ENCODE peak calls at places on chromosome 21, in five cellular contexts. X, N, A, W and O are unnamed samples.

GRCh38 chr21:36028127-36029069 is 31.9 kb downstream of the SETD4 start:
- DNase-seq in X (peak; percentile 73), N (peak; percentile 76), A (peak; percentile 98), W (peak; percentile 81), O (peak; percentile 51)

GRCh38 chr21:34693192-34693810 is 24.5 kb downstream of the CLIC6 start:
- DNase-seq in X (peak; percentile 62), N (peak; percentile 83), A (peak; percentile 78), W (peak; percentile 34), O (peak; percentile 61)

GRCh38 chr21:14251336-14251735 is 35.4 kb downstream of the RBM11 start:
- DNase-seq in X (no peak), N (no peak), A (no peak), W (no peak), O (no peak)

GRCh38 chr21:26964379-26964778 is 2.5 kb downstream of the ADAMTS5 start:
- DNase-seq in X (no peak), N (peak; percentile 44), A (no peak), W (no peak), O (no peak)

GRCh38 chr21:15289896-15290841 is 225.4 kb upstream of the NRIP1 start:
- DNase-seq in X (no peak), N (peak; percentile 49), A (peak; percentile 91), W (no peak), O (no peak)

GRCh38 chr21:44019568-44019958 is 7.5 kb downstream of the TRAPPC10 start:
- DNase-seq in X (no peak), N (no peak), A (no peak), W (no peak), O (no peak)

GRCh38 chr21:37101384-37101783 is 28.3 kb downstream of the TTC3 start:
- DNase-seq in X (no peak), N (peak; percentile 17), A (no peak), W (no peak), O (no peak)

GRCh38 chr21:34280389-34280795 is 83.4 kb upstream of the KCNE2 start:
- DNase-seq in X (no peak), N (peak; percentile 35), A (no peak), W (peak; percentile 16), O (no peak)

GRCh38 chr21:46661211-46661625 is 25.7 kb downstream of the PRMT2 start:
- DNase-seq in X (peak; percentile 54), N (peak; percentile 89), A (peak; percentile 70), W (peak; percentile 57), O (peak; percentile 77)

GRCh38 chr21:29656504-29657227 is 283.1 kb downstream of the GRIK1 start:
- DNase-seq in X (no peak), N (peak; percentile 78), A (no peak), W (no peak), O (peak; percentile 71)
- H3K4me1 ChIP-seq in X (no peaks in the 10 kb centered on the region), N (peaks cover 3% of the 10 kb centered on the region), A (peaks cover 4% of the 10 kb centered on the region), W (no peaks in the 10 kb centered on the region), O (peaks cover 15% of the 10 kb centered on the region)

GRCh38 chr21:38297193-38297592 is 40.4 kb downstream of the KCNJ15 start:
- DNase-seq in X (no peak), N (peak; percentile 58), A (no peak), W (no peak), O (no peak)
- H3K27ac ChIP-seq in X (peak overlapping the region; percentile 19), N (peak overlapping the region; percentile 52), A (no peak overlapping the region), W (no peak overlapping the region), O (no peak overlapping the region)

DNA sequence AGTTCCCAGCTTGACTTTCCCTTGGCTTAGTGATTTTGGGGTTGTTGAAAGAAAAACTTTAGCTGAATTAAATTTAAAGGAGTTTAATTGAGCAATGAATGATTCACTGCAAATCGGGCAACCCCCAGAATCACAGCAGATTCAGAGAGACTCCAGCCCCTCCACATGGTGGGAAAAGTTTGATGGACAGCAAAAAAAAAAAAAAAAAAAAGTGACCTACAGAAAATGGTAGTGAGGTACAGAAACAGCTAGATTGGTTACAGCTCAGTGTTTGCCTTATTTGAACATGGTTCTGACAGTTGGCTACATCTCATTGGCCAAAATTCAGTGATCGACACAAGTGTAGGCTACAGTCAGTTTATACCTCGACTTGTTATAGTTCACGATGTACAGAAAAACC is 12.6 kb upstream of the IFNAR2 start:
- DNase-seq in X (no peak), N (no peak), A (no peak), W (no peak), O (no peak)
- H3K4me1 ChIP-seq in X (peaks cover 30% of the 10 kb centered on the region), N (no peaks in the 10 kb centered on the region), A (peaks cover 39% of the 10 kb centered on the region), W (peaks cover 3% of the 10 kb centered on the region), O (no peaks in the 10 kb centered on the region)

GRCh38 chr21:45355573-45355972 is 49.4 kb upstream of the COL18A1 start:
- DNase-seq in X (no peak), N (no peak), A (no peak), W (no peak), O (no peak)

GRCh38 chr21:45357436-45358260 is 47.3 kb upstream of the COL18A1 start:
- DNase-seq in X (no peak), N (peak; percentile 62), A (no peak), W (no peak), O (no peak)

GRCh38 chr21:45356251-45356650 is 48.7 kb upstream of the COL18A1 start:
- DNase-seq in X (no peak), N (no peak), A (no peak), W (no peak), O (no peak)

GRCh38 chr21:45358261-45358670 is 46.7 kb upstream of the COL18A1 start:
- DNase-seq in X (no peak), N (no peak), A (no peak), W (no peak), O (no peak)

DNA sequence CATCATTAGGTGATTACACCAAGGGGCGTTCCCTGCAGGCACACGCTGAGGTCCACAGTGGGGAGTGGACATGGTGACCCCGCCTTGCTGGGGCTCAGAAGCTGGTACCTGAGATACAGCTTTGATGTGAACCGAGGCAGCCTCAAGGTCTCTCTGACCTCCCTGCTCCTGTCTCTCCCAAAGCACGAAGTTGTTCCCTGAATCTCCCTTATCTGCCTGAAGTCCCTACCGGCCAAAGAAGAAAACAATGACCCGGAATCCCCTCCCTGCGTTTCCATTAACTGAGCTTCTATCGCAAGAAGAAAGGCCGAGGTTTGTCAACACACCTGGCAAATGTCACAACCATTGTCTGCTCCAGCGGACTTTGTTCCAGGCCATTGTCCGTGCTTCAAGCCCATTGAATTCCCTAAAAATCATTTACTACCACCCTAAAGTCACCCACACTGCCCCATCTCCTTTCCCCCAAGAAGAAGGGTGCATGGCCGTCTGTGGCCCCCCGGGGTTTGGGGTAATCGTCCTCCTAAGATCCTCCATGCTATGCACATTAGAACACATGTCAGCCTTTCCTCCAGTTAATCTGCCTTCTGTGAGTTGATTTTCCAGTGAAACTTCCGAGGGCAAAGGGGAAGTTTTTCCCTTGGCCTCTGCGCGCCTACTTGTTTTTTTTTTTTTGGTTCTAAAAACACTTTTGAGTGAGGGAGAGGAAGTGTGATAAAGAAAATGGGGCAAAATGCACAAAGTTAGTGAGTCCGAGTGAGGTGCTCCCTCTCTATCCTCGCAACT is 48.1 kb upstream of the COL18A1 start:
- DNase-seq in X (no peak), N (no peak), A (no peak), W (no peak), O (no peak)
- H3K27ac ChIP-seq in X (no peak overlapping the region), N (no peak overlapping the region), A (no peak overlapping the region), W (peak overlapping the region; percentile 32), O (no peak overlapping the region)

DNA sequence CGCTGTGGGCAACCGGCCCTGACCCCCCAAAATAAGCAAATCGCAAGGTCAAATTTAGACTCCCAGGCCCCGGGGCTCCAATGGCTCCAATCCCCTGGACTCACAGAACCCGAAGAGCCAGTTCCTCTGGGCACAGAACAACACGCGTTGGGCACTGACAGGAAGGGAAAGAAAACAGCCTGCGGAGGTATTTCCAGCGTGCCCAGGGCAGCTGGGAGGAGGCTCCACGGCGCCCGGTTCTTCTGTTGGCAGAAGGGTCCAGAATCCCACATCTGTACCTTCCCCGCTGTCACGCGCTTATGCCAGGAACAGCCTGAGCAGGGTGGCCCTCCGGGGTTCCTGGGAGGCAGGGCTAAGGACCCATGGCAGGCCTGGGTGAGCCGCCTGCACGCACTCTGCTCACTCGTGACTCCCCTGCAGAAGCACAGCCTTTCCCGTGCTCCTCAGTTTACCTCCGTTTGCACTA is 85.5 kb downstream of the RIPK4 start:
- DNase-seq in X (no peak), N (no peak), A (no peak), W (no peak), O (no peak)
- H3K4me1 ChIP-seq in X (no peaks in the 10 kb centered on the region), N (peaks cover 7% of the 10 kb centered on the region), A (no peaks in the 10 kb centered on the region), W (no peaks in the 10 kb centered on the region), O (peaks cover 61% of the 10 kb centered on the region)